ENCODE peak calls at places on chromosomes 1 and 21, in nine cellular contexts. K is MM.1S, I is neural progenitor cell, O is HCT116, B is GM23248, V is PC-3, C is hepatocyte, Y is SK-N-SH, A is GM23338. F is an unnamed sample.

GRCh38 chr21:40067751-40068150 is 200.5 kb downstream of the PCP4 start:
- DNase-seq in B (no peak), A (no peak), V (no peak), K (no peak), O (no peak), C (no peak), I (no peak), Y (no peak), F (no peak)

GRCh38 chr1:164589408-164589807 is 30.4 kb downstream of the PBX1 start:
- DNase-seq in Y (no peak), I (no peak), O (no peak), C (no peak), B (no peak), A (no peak), V (no peak), K (no peak), F (no peak)

GRCh38 chr1:244732846-244733450 is 80.0 kb downstream of the DESI2 start:
- DNase-seq in Y (no peak), V (no peak), O (no peak), I (no peak), A (no peak), C (no peak), K (no peak), B (no peak), F (no peak)

GRCh38 chr1:32240140-32240951 is 6.7 kb upstream of the FAM167B start:
- DNase-seq in V (peak; percentile 75), A (peak; percentile 99), B (peak; percentile 78), O (peak; percentile 58), Y (peak; percentile 89), C (peak; percentile 77), I (peak; percentile 99), K (peak; percentile 14), F (peak; percentile 41)

GRCh38 chr1:90043573-90043972 is 48.7 kb downstream of the ZNF326 start:
- DNase-seq in I (no peak), Y (no peak), V (no peak), C (peak; percentile 9), B (no peak), K (no peak), A (no peak), O (no peak), F (no peak)

GRCh38 chr1:23562138-23562819 is 3.0 kb upstream of the ID3 start:
- DNase-seq in A (peak; percentile 96), O (peak; percentile 90), V (peak; percentile 94), I (peak; percentile 98), B (peak; percentile 100), Y (peak; percentile 92), K (peak; percentile 85), C (peak; percentile 99), F (peak; percentile 88)

GRCh38 chr21:41669533-41669830 is 97.4 kb downstream of the RIPK4 start:
- DNase-seq in I (no peak), Y (no peak), K (no peak), O (no peak), A (no peak), B (no peak), V (no peak), C (no peak), F (no peak)

GRCh38 chr1:213381572-213382084 is 330.6 kb downstream of the RPS6KC1 start:
- DNase-seq in Y (no peak), V (no peak), O (no peak), K (no peak), I (no peak), C (no peak), A (no peak), B (peak; percentile 19), F (no peak)

GRCh38 chr1:8962812-8963669 is 17.4 kb downstream of the CA6 start:
- DNase-seq in O (peak; percentile 68), K (peak; percentile 40), I (peak; percentile 76), A (peak; percentile 95), Y (peak; percentile 44), C (peak; percentile 74), B (peak; percentile 75), V (peak; percentile 56), F (peak; percentile 85)

GRCh38 chr21:42463861-42464515 is 32.0 kb downstream of the RSPH1 start:
- DNase-seq in I (no peak), B (peak; percentile 16), O (peak; percentile 92), V (peak; percentile 68), A (peak; percentile 84), Y (no peak), C (no peak), K (peak; percentile 36), F (peak; percentile 92)

GRCh38 chr1:211133393-211133840 is 531 bp downstream of the KCNH1 start:
- DNase-seq in B (peak; percentile 49), A (peak; percentile 62), C (peak; percentile 23), O (no peak), Y (peak; percentile 69), I (peak; percentile 63), K (no peak), V (no peak), F (no peak)

GRCh38 chr1:231233735-231234417 is 7.1 kb upstream of the GNPAT start:
- DNase-seq in O (peak; percentile 75), A (no peak), V (no peak), K (no peak), I (no peak), C (peak; percentile 72), B (no peak), Y (no peak), F (no peak)

GRCh38 chr1:154767315-154768240 is 102.5 kb downstream of the KCNN3 start:
- DNase-seq in Y (peak; percentile 63), K (no peak), I (no peak), V (no peak), C (peak; percentile 58), A (no peak), B (peak; percentile 65), O (no peak), F (no peak)

GRCh38 chr1:170864238-170864637 is 71.1 kb upstream of the MROH9 start:
- DNase-seq in A (no peak), Y (no peak), B (peak; percentile 14), I (no peak), C (no peak), K (no peak), V (no peak), O (no peak), F (no peak)

GRCh38 chr1:80445021-80445420 is 1355.7 kb upstream of the ADGRL2 start:
- DNase-seq in A (no peak), K (no peak), V (no peak), I (no peak), C (no peak), Y (no peak), B (no peak), O (peak; percentile 16), F (no peak)

GRCh38 chr1:22533244-22533643 is 30.0 kb upstream of the EPHA8 start:
- DNase-seq in V (no peak), I (no peak), K (no peak), Y (peak; percentile 79), O (no peak), A (no peak), C (no peak), B (no peak), F (no peak)

GRCh38 chr1:21814241-21814918 is 2.3 kb downstream of the LDLRAD2 start:
- DNase-seq in C (peak; percentile 64), V (no peak), B (no peak), I (peak; percentile 85), K (no peak), Y (peak; percentile 94), A (peak; percentile 89), O (no peak), F (peak; percentile 34)

GRCh38 chr1:179966551-179966950 is 11.9 kb downstream of the CEP350 start:
- DNase-seq in V (no peak), O (no peak), A (no peak), Y (no peak), B (no peak), C (no peak), I (no peak), K (no peak), F (no peak)

GRCh38 chr1:7373936-7374760 is 396.9 kb upstream of the VAMP3 start:
- DNase-seq in V (no peak), B (peak; percentile 29), I (no peak), C (no peak), K (no peak), O (no peak), A (no peak), Y (no peak), F (no peak)

GRCh38 chr21:44702111-44702972 is 5.4 kb downstream of the KRTAP10-12 start:
- DNase-seq in O (no peak), C (no peak), K (no peak), Y (peak; percentile 9), V (no peak), I (no peak), A (no peak), B (no peak), F (no peak)

GRCh38 chr1:183365093-183365492 is 53.1 kb downstream of the NMNAT2 start:
- DNase-seq in Y (no peak), K (no peak), A (no peak), B (no peak), V (no peak), C (no peak), I (no peak), O (no peak), F (no peak)

GRCh38 chr1:67564193-67564592 is 120.8 kb upstream of the GADD45A start:
- DNase-seq in C (no peak), V (no peak), B (peak; percentile 49), A (no peak), Y (no peak), I (no peak), O (no peak), K (peak; percentile 36), F (no peak)

GRCh38 chr1:222392571-222392970 is 155.3 kb downstream of the HHIPL2 start:
- DNase-seq in I (no peak), C (no peak), B (peak; percentile 69), A (no peak), O (no peak), K (no peak), Y (no peak), V (no peak), F (no peak)

GRCh38 chr1:165877940-165878556 is 50.6 kb downstream of the UCK2 start:
- DNase-seq in V (no peak), B (no peak), Y (no peak), C (no peak), I (no peak), O (no peak), A (no peak), K (no peak), F (peak; percentile 32)
- TF ChIP-seq EZH2phosphoT487 in V (no peak), B (no peak), Y (no peak), C (no peak), I (no peak), O (no peak), A (no peak), K (no peak), F (no peak)

GRCh38 chr1:53641481-53642214 is 97.3 kb downstream of the GLIS1 start:
- DNase-seq in C (no peak), A (no peak), O (no peak), B (no peak), Y (peak; percentile 89), V (no peak), I (no peak), K (no peak), F (no peak)
- TF ChIP-seq EZH2phosphoT487 in C (no peak), A (no peak), O (no peak), B (no peak), Y (no peak), V (no peak), I (no peak), K (no peak), F (no peak)

GRCh38 chr1:42999308-42999707 is 40.6 kb upstream of the SLC2A1 start:
- DNase-seq in Y (no peak), O (no peak), V (peak; percentile 9), A (no peak), C (no peak), B (peak; percentile 33), I (no peak), K (no peak), F (no peak)
- TF ChIP-seq EZH2phosphoT487 in Y (no peak), O (no peak), V (no peak), A (no peak), C (no peak), B (no peak), I (no peak), K (no peak), F (no peak)

GRCh38 chr1:82225407-82226197 is 424.9 kb downstream of the ADGRL2 start:
- DNase-seq in I (no peak), C (no peak), V (peak; percentile 37), A (no peak), O (no peak), Y (no peak), B (peak; percentile 53), K (no peak), F (no peak)
- TF ChIP-seq EZH2phosphoT487 in I (no peak), C (no peak), V (no peak), A (no peak), O (no peak), Y (no peak), B (no peak), K (no peak), F (no peak)

F was measured in OCI-LY7.